ENCODE peak calls at places on chromosomes 7 and 10, in seven cellular contexts. F is small intestine, G is transverse colon, I is right atrium auricular region, J is BJ, W is body of pancreas, D is neuronal stem cell. Z is an unnamed sample.

GRCh38 chr7:139915864-139916716 is 87.0 kb downstream of the TBXAS1 start:
- DNase-seq in W (peak; percentile 61), I (peak; percentile 69), F (peak; percentile 10), J (peak; percentile 82), G (peak; percentile 55), D (no peak), Z (no peak)

GRCh38 chr10:11104772-11105675 is 87.4 kb downstream of the CELF2 start:
- DNase-seq in G (no peak), W (no peak), I (no peak), D (no peak), F (peak; percentile 20), J (no peak), Z (no peak)

GRCh38 chr10:70053896-70054641 is 1.4 kb downstream of the MACROH2A2 start:
- DNase-seq in W (peak; percentile 19), F (peak; percentile 18), I (no peak), J (no peak), D (no peak), G (peak; percentile 23), Z (peak; percentile 71)

GRCh38 chr7:48962821-48963505 is 38.6 kb downstream of the CDC14C start:
- DNase-seq in I (no peak), W (no peak), G (no peak), J (no peak), F (no peak), D (no peak), Z (peak; percentile 9)

GRCh38 chr7:127582361-127582760 is 3.0 kb downstream of the GCC1 start:
- DNase-seq in J (no peak), W (peak; percentile 72), I (no peak), D (no peak), F (no peak), G (peak; percentile 16), Z (no peak)

GRCh38 chr7:159211540-159212182 is 67.0 kb upstream of the VIPR2 start:
- DNase-seq in F (no peak), I (no peak), J (no peak), G (no peak), D (no peak), W (peak; percentile 62), Z (peak; percentile 22)

GRCh38 chr10:112766636-112767035 is 183.4 kb upstream of the TCF7L2 start:
- DNase-seq in F (no peak), W (no peak), I (no peak), J (no peak), G (no peak), D (no peak), Z (no peak)

GRCh38 chr7:142636751-142637150 is 112.5 kb upstream of the PRSS1 start:
- DNase-seq in J (no peak), D (no peak), G (no peak), F (no peak), W (no peak), I (no peak), Z (no peak)

GRCh38 chr7:132218876-132219275 is 357.4 kb downstream of the PLXNA4 start:
- DNase-seq in F (no peak), D (no peak), I (no peak), W (no peak), J (no peak), G (no peak), Z (no peak)

GRCh38 chr7:50353894-50354595 is 49.5 kb downstream of the IKZF1 start:
- DNase-seq in D (no peak), J (no peak), F (no peak), G (no peak), W (no peak), I (no peak), Z (no peak)

GRCh38 chr10:80945267-80945880 is 407.7 kb downstream of the SH2D4B start:
- DNase-seq in G (no peak), D (peak; percentile 23), W (no peak), I (no peak), J (no peak), F (no peak), Z (peak; percentile 9)

GRCh38 chr10:110841767-110842267 is 29.9 kb upstream of the PDCD4 start:
- DNase-seq in I (no peak), J (no peak), F (no peak), D (no peak), G (peak; percentile 69), W (no peak), Z (peak; percentile 39)

GRCh38 chr10:102492983-102493382 is 9.5 kb downstream of the ACTR1A start:
- DNase-seq in G (no peak), W (peak; percentile 84), J (no peak), F (no peak), I (no peak), D (no peak), Z (no peak)

GRCh38 chr7:124773938-124774337 is 8.3 kb upstream of the GPR37 start:
- DNase-seq in D (no peak), J (no peak), G (no peak), F (no peak), W (no peak), I (no peak), Z (no peak)

GRCh38 chr7:48387916-48388315 is 216.7 kb downstream of the ABCA13 start:
- DNase-seq in D (no peak), F (no peak), W (no peak), J (no peak), G (no peak), I (no peak), Z (no peak)

GRCh38 chr7:140195859-140196258 is 19.1 kb upstream of the KDM7A start:
- DNase-seq in F (no peak), J (no peak), D (no peak), I (no peak), W (no peak), G (no peak), Z (no peak)

GRCh38 chr10:132311338-132311939 is 3.7 kb upstream of the STK32C start:
- DNase-seq in G (no peak), F (peak; percentile 32), D (no peak), I (no peak), W (peak; percentile 87), J (no peak), Z (peak; percentile 76)

GRCh38 chr10:24153537-24153936 is 55.4 kb upstream of the KIAA1217 start:
- DNase-seq in I (no peak), F (no peak), G (no peak), D (no peak), J (no peak), W (no peak), Z (no peak)

GRCh38 chr10:121237718-121238117 is 360.5 kb downstream of the FGFR2 start:
- DNase-seq in J (no peak), W (no peak), G (no peak), D (no peak), I (no peak), F (no peak), Z (no peak)

GRCh38 chr10:4503076-4503475 is 322.9 kb upstream of the AKR1E2 start:
- DNase-seq in F (no peak), I (no peak), J (no peak), W (no peak), G (no peak), D (no peak), Z (no peak)

GRCh38 chr7:27774717-27775328 is 34.9 kb downstream of the TAX1BP1 start:
- DNase-seq in J (no peak), G (no peak), D (peak; percentile 5), W (no peak), I (no peak), F (peak; percentile 22), Z (no peak)

GRCh38 chr7:106561657-106562411 is 99.1 kb downstream of the CCDC71L start:
- DNase-seq in W (no peak), G (no peak), D (no peak), F (no peak), I (no peak), J (no peak), Z (no peak)

GRCh38 chr7:76048668-76048988 is 722 bp downstream of the MDH2 start:
- DNase-seq in J (no peak), D (no peak), I (no peak), G (peak; percentile 19), F (no peak), W (peak; percentile 46), Z (peak; percentile 78)

GRCh38 chr10:120161116-120161515 is 268.6 kb downstream of the SEC23IP start:
- DNase-seq in G (no peak), D (no peak), I (no peak), F (no peak), W (no peak), J (no peak), Z (no peak)

GRCh38 chr7:2761131-2761624 is 73.2 kb downstream of the AMZ1 start:
- DNase-seq in F (no peak), G (no peak), I (no peak), W (no peak), D (no peak), J (no peak), Z (no peak)

GRCh38 chr7:117190104-117190503 is 132.8 kb downstream of the WNT2 start:
- DNase-seq in W (no peak), D (no peak), F (no peak), G (no peak), J (no peak), I (no peak), Z (no peak)
- H3K36me3 ChIP-seq in W (no peaks in the 10 kb centered on the region), D (peaks cover 25% of the 10 kb centered on the region), F (peaks cover 4% of the 10 kb centered on the region), G (no peaks in the 10 kb centered on the region), J (peaks cover 6% of the 10 kb centered on the region), I (peaks cover 14% of the 10 kb centered on the region), Z (no peaks in the 10 kb centered on the region)

GRCh38 chr7:157586426-157586955 is 249.7 kb downstream of the DNAJB6 start:
- DNase-seq in I (no peak), J (no peak), D (no peak), G (no peak), W (no peak), F (no peak), Z (no peak)

GRCh38 chr7:157588271-157588589 is 251.4 kb downstream of the DNAJB6 start:
- DNase-seq in W (no peak), G (no peak), I (no peak), D (no peak), J (no peak), F (no peak), Z (no peak)

GRCh38 chr7:157585113-157585861 is 248.5 kb downstream of the DNAJB6 start:
- DNase-seq in G (no peak), W (no peak), D (no peak), J (no peak), F (no peak), I (no peak), Z (peak; percentile 76)

GRCh38 chr7:157587487-157588270 is 250.9 kb downstream of the DNAJB6 start:
- DNase-seq in W (no peak), D (no peak), I (no peak), G (no peak), J (no peak), F (no peak), Z (no peak)

GRCh38 chr7:157587051-157587450 is 250.2 kb downstream of the DNAJB6 start:
- DNase-seq in I (no peak), W (no peak), G (no peak), D (no peak), F (no peak), J (no peak), Z (no peak)
- H3K27me3 ChIP-seq in I (no peaks in the 10 kb centered on the region), W (no peaks in the 10 kb centered on the region), G (peaks cover 21% of the 10 kb centered on the region), D (no peaks in the 10 kb centered on the region), F (no peaks in the 10 kb centered on the region), J (no peaks in the 10 kb centered on the region), Z (peaks cover 10% of the 10 kb centered on the region)

DNA sequence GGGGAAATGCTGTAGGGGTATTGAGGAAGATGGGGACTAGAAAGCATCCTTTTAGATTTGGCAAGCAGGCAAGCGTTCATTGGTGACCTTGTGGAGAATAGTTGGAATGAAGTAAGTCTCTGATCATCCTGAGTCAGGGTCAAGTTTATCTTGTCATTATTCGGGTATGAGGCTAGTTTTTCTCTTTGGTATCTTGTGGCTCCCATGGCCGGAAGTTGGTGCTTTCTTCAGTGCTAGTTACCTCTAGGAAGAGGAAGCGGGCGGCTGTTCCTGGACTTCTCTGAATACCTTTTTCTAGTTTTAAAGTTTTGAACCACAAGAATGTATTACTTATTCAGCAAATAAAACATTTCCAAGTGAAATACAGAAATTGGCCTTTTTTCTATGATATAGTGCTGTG is 9.2 kb downstream of the CREM start:
- DNase-seq in I (no peak), D (no peak), F (peak; percentile 53), W (no peak), J (no peak), G (peak; percentile 32), Z (no peak)
- H3K4me3 ChIP-seq in I (no peak overlapping the region), D (no peak overlapping the region), F (no peak overlapping the region), W (no peak overlapping the region), J (no peak overlapping the region), G (no peak overlapping the region), Z (no peak overlapping the region)

GRCh38 chr10:88787463-88787862 is 15.1 kb upstream of the LIPM start:
- DNase-seq in I (no peak), J (no peak), G (no peak), W (no peak), F (no peak), D (no peak), Z (no peak)
- H3K36me3 ChIP-seq in I (no peaks in the 10 kb centered on the region), J (no peaks in the 10 kb centered on the region), G (no peaks in the 10 kb centered on the region), W (no peaks in the 10 kb centered on the region), F (no peaks in the 10 kb centered on the region), D (no peaks in the 10 kb centered on the region), Z (no peaks in the 10 kb centered on the region)